ENCODE peak calls at places on chromosomes 7 and 10, in four cellular contexts. One of them, this sample, is unnamed.

GRCh38 chr7:34042406-34042805 is 137.1 kb downstream of the BMPER start:
- DNase-seq in fibroblast of pulmonary artery: no peak
- DNase-seq in HCT116: no peak
- DNase-seq in stomach: no peak
- DNase-seq in this sample: no peak

GRCh38 chr7:116588641-116589594 is 64.1 kb downstream of the CAV1 start:
- DNase-seq in fibroblast of pulmonary artery: peak
- DNase-seq in stomach: no peak
- DNase-seq in HCT116: peak
- DNase-seq in this sample: no peak

GRCh38 chr10:84600947-84601346 is 272.6 kb downstream of the CCSER2 start:
- DNase-seq in stomach: no peak
- DNase-seq in fibroblast of pulmonary artery: no peak
- DNase-seq in HCT116: no peak
- DNase-seq in this sample: no peak

GRCh38 chr10:77926566-77927342 is at the start of gene DLG5:
- DNase-seq in HCT116: no peak
- DNase-seq in fibroblast of pulmonary artery: peak
- DNase-seq in stomach: peak
- DNase-seq in this sample: peak

GRCh38 chr10:60490013-60490412 is 100.3 kb upstream of the ANK3 start:
- DNase-seq in stomach: no peak
- DNase-seq in HCT116: no peak
- DNase-seq in fibroblast of pulmonary artery: peak
- DNase-seq in this sample: no peak

GRCh38 chr10:69846252-69847000 is 44.7 kb downstream of the COL13A1 start:
- DNase-seq in fibroblast of pulmonary artery: no peak
- DNase-seq in HCT116: no peak
- DNase-seq in stomach: no peak
- DNase-seq in this sample: no peak

GRCh38 chr10:72918352-72918751 is 24.8 kb downstream of the OIT3 start:
- DNase-seq in fibroblast of pulmonary artery: no peak
- DNase-seq in stomach: no peak
- DNase-seq in HCT116: no peak
- DNase-seq in this sample: no peak

GRCh38 chr7:127933116-127933515 is 98.1 kb downstream of the LRRC4 start:
- DNase-seq in stomach: no peak
- DNase-seq in fibroblast of pulmonary artery: peak
- DNase-seq in HCT116: no peak
- DNase-seq in this sample: no peak

GRCh38 chr7:88628363-88629085 is 131.0 kb upstream of the ZNF804B start:
- DNase-seq in stomach: no peak
- DNase-seq in HCT116: no peak
- DNase-seq in fibroblast of pulmonary artery: no peak
- DNase-seq in this sample: no peak

GRCh38 chr7:54969190-54969967 is 49.4 kb upstream of the EGFR start:
- DNase-seq in fibroblast of pulmonary artery: no peak
- DNase-seq in HCT116: no peak
- DNase-seq in stomach: no peak
- DNase-seq in this sample: no peak

GRCh38 chr10:60162631-60163030 is 227.0 kb downstream of the ANK3 start:
- DNase-seq in fibroblast of pulmonary artery: no peak
- DNase-seq in HCT116: no peak
- DNase-seq in stomach: no peak
- DNase-seq in this sample: no peak

GRCh38 chr7:112649560-112649959 is 140.6 kb downstream of the TMEM168 start:
- DNase-seq in HCT116: no peak
- DNase-seq in stomach: no peak
- DNase-seq in fibroblast of pulmonary artery: peak
- DNase-seq in this sample: no peak

DNA sequence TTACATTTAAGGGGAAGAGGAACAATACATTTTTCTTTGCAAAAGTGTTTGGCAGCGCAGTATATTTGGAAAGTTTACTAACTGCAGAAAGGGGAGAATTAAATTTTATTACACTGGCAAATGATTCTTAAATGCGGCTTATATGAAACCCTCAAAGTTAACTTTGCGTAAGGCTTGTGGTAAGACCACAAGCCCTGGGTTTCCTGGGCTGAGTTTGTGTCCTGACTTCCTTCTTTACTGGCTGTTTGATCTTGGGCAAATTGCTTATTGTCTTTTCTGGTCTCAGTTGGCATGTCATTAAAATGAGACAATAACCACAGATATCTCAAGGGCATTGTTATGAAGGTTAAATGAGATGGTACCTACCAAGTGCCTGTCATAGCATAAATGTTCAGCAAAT is 106.8 kb downstream of the GLRX3 start:
- DNase-seq in fibroblast of pulmonary artery: no peak
- DNase-seq in stomach: peak
- DNase-seq in HCT116: no peak
- DNase-seq in this sample: no peak
- TF ChIP-seq CTCF in fibroblast of pulmonary artery: no peak
- TF ChIP-seq CTCF in stomach: no peak
- TF ChIP-seq CTCF in HCT116: no peak
- TF ChIP-seq CTCF in this sample: no peak

GRCh38 chr7:3309140-3309539 is 8.1 kb downstream of the SDK1 start:
- DNase-seq in HCT116: no peak
- DNase-seq in stomach: no peak
- DNase-seq in fibroblast of pulmonary artery: peak
- DNase-seq in this sample: no peak
- TF ChIP-seq CTCF in HCT116: no peak
- TF ChIP-seq CTCF in stomach: no peak
- TF ChIP-seq CTCF in fibroblast of pulmonary artery: no peak
- TF ChIP-seq CTCF in this sample: peak

GRCh38 chr10:132479603-132480221 is 57.9 kb upstream of the INPP5A start:
- DNase-seq in stomach: no peak
- DNase-seq in fibroblast of pulmonary artery: no peak
- DNase-seq in HCT116: no peak
- DNase-seq in this sample: no peak
- TF ChIP-seq CTCF in stomach: no peak
- TF ChIP-seq CTCF in fibroblast of pulmonary artery: no peak
- TF ChIP-seq CTCF in HCT116: no peak
- TF ChIP-seq CTCF in this sample: no peak

DNA sequence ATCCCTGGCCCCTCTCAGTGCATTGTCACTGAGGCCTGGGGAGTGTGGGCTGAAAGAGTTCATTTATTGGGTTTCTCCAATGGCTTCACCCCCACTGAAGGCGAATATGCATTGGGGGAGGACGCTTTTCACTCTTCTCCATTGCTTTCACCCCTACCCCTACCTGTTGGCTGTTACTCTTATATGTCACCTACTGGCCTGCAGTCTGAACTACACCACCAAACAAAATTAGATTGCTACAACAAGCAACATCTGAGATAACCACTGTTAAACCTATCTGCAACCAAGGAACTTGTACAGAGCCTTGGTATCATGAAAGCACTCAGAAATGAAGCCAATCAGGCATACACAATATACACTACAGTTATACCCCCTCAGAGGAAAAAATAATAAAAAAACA is 203.7 kb downstream of the REEP3 start:
- DNase-seq in HCT116: no peak
- DNase-seq in fibroblast of pulmonary artery: no peak
- DNase-seq in stomach: no peak
- DNase-seq in this sample: no peak
- TF ChIP-seq CTCF in HCT116: peak
- TF ChIP-seq CTCF in fibroblast of pulmonary artery: no peak
- TF ChIP-seq CTCF in stomach: no peak
- TF ChIP-seq CTCF in this sample: peak